ENCODE peak calls at places on chromosomes 1 and 21, in five cellular contexts. One of them, this sample, is unnamed.

GRCh38 chr21:35139382-35139715 is 90.2 kb upstream of the RUNX1 start:
- DNase-seq in left ventricle myocardium inferior: no peak
- DNase-seq in hepatocyte: no peak
- DNase-seq in neural progenitor cell: no peak
- DNase-seq in ovary: no peak
- DNase-seq in this sample: no peak

GRCh38 chr1:176051902-176052518 is 155.1 kb downstream of the COP1 start:
- DNase-seq in left ventricle myocardium inferior: no peak
- DNase-seq in hepatocyte: no peak
- DNase-seq in neural progenitor cell: no peak
- DNase-seq in ovary: no peak
- DNase-seq in this sample: no peak

GRCh38 chr21:33441489-33442477 is 38.0 kb downstream of the TMEM50B start:
- DNase-seq in left ventricle myocardium inferior: peak; percentile 47
- DNase-seq in hepatocyte: peak; percentile 16
- DNase-seq in neural progenitor cell: no peak
- DNase-seq in ovary: peak; percentile 13
- DNase-seq in this sample: peak; percentile 70

GRCh38 chr1:41312991-41313645 is 48.1 kb upstream of the FOXO6 start:
- DNase-seq in left ventricle myocardium inferior: no peak
- DNase-seq in hepatocyte: no peak
- DNase-seq in neural progenitor cell: no peak
- DNase-seq in ovary: no peak
- DNase-seq in this sample: no peak

GRCh38 chr1:72094209-72094608 is 188.1 kb downstream of the NEGR1 start:
- DNase-seq in left ventricle myocardium inferior: no peak
- DNase-seq in hepatocyte: no peak
- DNase-seq in neural progenitor cell: no peak
- DNase-seq in ovary: no peak
- DNase-seq in this sample: no peak

GRCh38 chr1:32361674-32362473 is 411 bp downstream of the FAM229A start:
- DNase-seq in left ventricle myocardium inferior: peak; percentile 67
- DNase-seq in hepatocyte: peak; percentile 73
- DNase-seq in neural progenitor cell: peak; percentile 74
- DNase-seq in ovary: peak; percentile 85
- DNase-seq in this sample: peak; percentile 91

GRCh38 chr1:212379366-212379765 is 35.3 kb downstream of the PACC1 start:
- DNase-seq in left ventricle myocardium inferior: no peak
- DNase-seq in hepatocyte: no peak
- DNase-seq in neural progenitor cell: no peak
- DNase-seq in ovary: no peak
- DNase-seq in this sample: no peak

GRCh38 chr1:31063636-31064035 is 1.9 kb downstream of the PUM1 start:
- DNase-seq in left ventricle myocardium inferior: no peak
- DNase-seq in hepatocyte: no peak
- DNase-seq in neural progenitor cell: peak; percentile 27
- DNase-seq in ovary: no peak
- DNase-seq in this sample: no peak

GRCh38 chr1:184030433-184031126 is 6.9 kb downstream of the COLGALT2 start:
- DNase-seq in left ventricle myocardium inferior: no peak
- DNase-seq in hepatocyte: no peak
- DNase-seq in neural progenitor cell: no peak
- DNase-seq in ovary: no peak
- DNase-seq in this sample: no peak

GRCh38 chr21:37516998-37517397 is 150.4 kb downstream of the DYRK1A start:
- DNase-seq in left ventricle myocardium inferior: no peak
- DNase-seq in hepatocyte: no peak
- DNase-seq in neural progenitor cell: no peak
- DNase-seq in ovary: no peak
- DNase-seq in this sample: no peak

GRCh38 chr21:46035809-46036695 is 54.5 kb downstream of the COL6A1 start:
- DNase-seq in left ventricle myocardium inferior: peak; percentile 71
- DNase-seq in hepatocyte: peak; percentile 53
- DNase-seq in neural progenitor cell: no peak
- DNase-seq in ovary: peak; percentile 79
- DNase-seq in this sample: peak; percentile 84

GRCh38 chr1:2497891-2498290 is 21.8 kb downstream of the PLCH2 start:
- DNase-seq in left ventricle myocardium inferior: no peak
- DNase-seq in hepatocyte: no peak
- DNase-seq in neural progenitor cell: no peak
- DNase-seq in ovary: no peak
- DNase-seq in this sample: no peak

GRCh38 chr1:37997256-37998088 is 7.7 kb upstream of the SF3A3 start:
- DNase-seq in left ventricle myocardium inferior: no peak
- DNase-seq in hepatocyte: no peak
- DNase-seq in neural progenitor cell: no peak
- DNase-seq in ovary: no peak
- DNase-seq in this sample: no peak

GRCh38 chr1:37998913-37999433 is 6.3 kb downstream of the FHL3 start:
- DNase-seq in left ventricle myocardium inferior: no peak
- DNase-seq in hepatocyte: no peak
- DNase-seq in neural progenitor cell: no peak
- DNase-seq in ovary: no peak
- DNase-seq in this sample: no peak

GRCh38 chr1:37995773-37996379 is 6.1 kb upstream of the SF3A3 start:
- DNase-seq in left ventricle myocardium inferior: peak; percentile 86
- DNase-seq in hepatocyte: peak; percentile 83
- DNase-seq in neural progenitor cell: peak; percentile 72
- DNase-seq in ovary: peak; percentile 86
- DNase-seq in this sample: peak; percentile 93

GRCh38 chr1:37998089-37998808 is 7.1 kb downstream of the FHL3 start:
- DNase-seq in left ventricle myocardium inferior: no peak
- DNase-seq in hepatocyte: no peak
- DNase-seq in neural progenitor cell: no peak
- DNase-seq in ovary: no peak
- DNase-seq in this sample: no peak

DNA sequence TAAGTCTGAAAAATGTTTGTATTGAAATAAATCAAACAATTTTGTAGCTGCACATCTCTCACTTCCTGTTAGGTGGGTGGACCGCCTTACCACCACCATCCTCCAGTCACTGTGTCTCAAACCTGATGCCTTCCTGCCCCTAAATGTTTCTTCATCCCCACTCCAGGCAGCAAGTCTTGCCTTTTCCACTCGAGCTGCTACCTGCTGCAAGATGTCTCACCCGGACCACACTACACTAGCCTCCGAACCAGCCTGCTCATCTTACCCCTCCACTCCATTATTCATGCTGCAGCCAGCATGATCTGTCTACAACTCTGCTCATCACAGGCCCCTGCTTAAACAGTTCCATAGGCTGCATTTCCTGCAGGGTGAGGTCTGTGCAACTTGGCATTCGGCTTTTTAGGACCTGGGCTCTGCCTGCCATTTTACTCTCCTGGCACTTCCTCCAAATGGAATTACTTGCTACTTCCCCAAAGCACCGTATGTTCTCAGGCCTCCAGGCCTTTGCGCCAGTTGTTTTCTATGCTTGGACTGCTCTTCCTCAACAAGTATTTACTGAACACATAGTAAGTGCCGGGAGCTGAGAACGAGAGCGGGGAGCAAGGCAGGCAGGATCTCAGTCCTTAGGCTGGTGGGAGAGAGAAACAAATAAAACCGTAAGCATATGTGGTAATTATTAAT is 5.2 kb upstream of the SF3A3 start:
- DNase-seq in left ventricle myocardium inferior: no peak
- DNase-seq in hepatocyte: no peak
- DNase-seq in neural progenitor cell: no peak
- DNase-seq in ovary: no peak
- DNase-seq in this sample: no peak
- H3K4me1 ChIP-seq in left ventricle myocardium inferior: peaks cover 56% of the 10 kb centered on the region
- H3K4me1 ChIP-seq in hepatocyte: peaks cover 24% of the 10 kb centered on the region
- H3K4me1 ChIP-seq in neural progenitor cell: peaks cover 6% of the 10 kb centered on the region
- H3K4me1 ChIP-seq in ovary: peaks cover 13% of the 10 kb centered on the region
- H3K4me1 ChIP-seq in this sample: peaks cover 8% of the 10 kb centered on the region

DNA sequence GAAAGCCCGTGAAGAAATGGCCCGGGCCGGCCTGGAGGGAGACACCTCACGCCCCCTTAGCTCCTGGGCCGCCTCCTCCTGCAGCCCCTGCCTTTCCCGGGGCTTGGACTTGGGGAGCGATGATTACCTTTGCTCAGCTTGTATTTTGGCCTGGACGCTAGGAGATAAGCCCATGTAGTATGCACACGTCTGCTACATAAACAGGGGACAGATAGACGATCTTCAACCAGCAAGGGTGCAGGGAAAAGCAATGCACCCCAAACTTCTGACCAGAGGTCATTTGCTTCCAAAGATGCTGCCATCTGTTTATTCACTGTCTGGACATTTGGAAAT is 936 bp downstream of the TP73 start:
- DNase-seq in left ventricle myocardium inferior: no peak
- DNase-seq in hepatocyte: no peak
- DNase-seq in neural progenitor cell: no peak
- DNase-seq in ovary: no peak
- DNase-seq in this sample: no peak
- H3K4me1 ChIP-seq in left ventricle myocardium inferior: peaks cover 56% of the 10 kb centered on the region
- H3K4me1 ChIP-seq in hepatocyte: peaks cover 8% of the 10 kb centered on the region
- H3K4me1 ChIP-seq in neural progenitor cell: peaks cover 11% of the 10 kb centered on the region
- H3K4me1 ChIP-seq in ovary: peaks cover 8% of the 10 kb centered on the region
- H3K4me1 ChIP-seq in this sample: no peaks in the 10 kb centered on the region

GRCh38 chr1:156746716-156747631 is 4.5 kb downstream of the HDGF start:
- DNase-seq in left ventricle myocardium inferior: peak; percentile 93
- DNase-seq in hepatocyte: peak; percentile 97
- DNase-seq in neural progenitor cell: peak; percentile 94
- DNase-seq in ovary: peak; percentile 95
- DNase-seq in this sample: peak; percentile 98
- H3K4me1 ChIP-seq in left ventricle myocardium inferior: peaks cover 76% of the 10 kb centered on the region
- H3K4me1 ChIP-seq in hepatocyte: peaks cover 44% of the 10 kb centered on the region
- H3K4me1 ChIP-seq in neural progenitor cell: peaks cover 43% of the 10 kb centered on the region
- H3K4me1 ChIP-seq in ovary: peaks cover 23% of the 10 kb centered on the region
- H3K4me1 ChIP-seq in this sample: peaks cover 23% of the 10 kb centered on the region

GRCh38 chr1:231322880-231323530 is 14.6 kb downstream of the EXOC8 start:
- DNase-seq in left ventricle myocardium inferior: no peak
- DNase-seq in hepatocyte: no peak
- DNase-seq in neural progenitor cell: no peak
- DNase-seq in ovary: no peak
- DNase-seq in this sample: no peak
- H3K4me1 ChIP-seq in left ventricle myocardium inferior: no peaks in the 10 kb centered on the region
- H3K4me1 ChIP-seq in hepatocyte: no peaks in the 10 kb centered on the region
- H3K4me1 ChIP-seq in neural progenitor cell: no peaks in the 10 kb centered on the region
- H3K4me1 ChIP-seq in ovary: no peaks in the 10 kb centered on the region
- H3K4me1 ChIP-seq in this sample: no peaks in the 10 kb centered on the region

GRCh38 chr1:923991-924618 is 382 bp downstream of the SAMD11 start:
- DNase-seq in left ventricle myocardium inferior: no peak
- DNase-seq in hepatocyte: no peak
- DNase-seq in neural progenitor cell: no peak
- DNase-seq in ovary: no peak
- DNase-seq in this sample: no peak
- H3K4me1 ChIP-seq in left ventricle myocardium inferior: peaks cover 49% of the 10 kb centered on the region
- H3K4me1 ChIP-seq in hepatocyte: peaks cover 30% of the 10 kb centered on the region
- H3K4me1 ChIP-seq in neural progenitor cell: peaks cover 19% of the 10 kb centered on the region
- H3K4me1 ChIP-seq in ovary: peaks cover 15% of the 10 kb centered on the region
- H3K4me1 ChIP-seq in this sample: peaks cover 2% of the 10 kb centered on the region

GRCh38 chr1:48680411-48681035 is 96.2 kb downstream of the BEND5 start:
- DNase-seq in left ventricle myocardium inferior: no peak
- DNase-seq in hepatocyte: no peak
- DNase-seq in neural progenitor cell: peak; percentile 33
- DNase-seq in ovary: no peak
- DNase-seq in this sample: no peak
- H3K4me1 ChIP-seq in left ventricle myocardium inferior: no peaks in the 10 kb centered on the region
- H3K4me1 ChIP-seq in hepatocyte: peaks cover 3% of the 10 kb centered on the region
- H3K4me1 ChIP-seq in neural progenitor cell: peaks cover 23% of the 10 kb centered on the region
- H3K4me1 ChIP-seq in ovary: no peaks in the 10 kb centered on the region
- H3K4me1 ChIP-seq in this sample: no peaks in the 10 kb centered on the region

DNA sequence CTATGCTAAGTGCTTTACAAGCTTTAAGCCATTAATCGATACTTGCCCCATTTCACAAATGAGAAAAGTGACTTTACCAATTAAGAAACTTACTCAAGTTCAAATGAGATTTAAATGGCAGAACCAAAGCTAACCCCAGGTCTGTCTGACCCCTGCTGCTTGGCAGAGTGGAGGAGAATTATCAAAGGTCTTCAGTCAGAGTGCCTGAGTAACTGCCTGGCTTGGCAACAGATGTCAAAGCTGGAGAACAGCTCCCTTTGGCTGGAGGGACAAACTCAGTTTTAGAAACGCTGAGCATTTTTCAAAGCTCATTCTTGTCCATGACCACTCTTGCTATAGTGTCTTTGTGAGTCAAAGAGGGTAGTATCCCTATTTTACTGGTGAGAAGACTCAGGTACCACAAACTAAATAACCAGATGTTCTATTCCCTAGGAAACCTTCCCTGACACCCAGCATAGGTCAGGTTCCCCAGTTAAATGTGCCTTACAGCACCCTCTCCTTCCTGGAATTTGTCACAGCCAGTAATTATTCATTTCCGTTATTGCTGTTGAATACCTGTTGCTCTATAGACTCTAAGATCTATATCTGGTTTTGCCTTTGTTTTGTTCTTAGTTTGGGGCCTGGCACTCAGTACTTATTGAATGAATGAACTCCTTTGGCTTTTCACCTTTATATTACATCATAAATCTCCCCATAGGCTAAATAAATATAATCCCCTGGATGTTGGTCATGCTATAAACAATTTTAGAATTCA is 5.0 kb upstream of the BCAR3 start:
- DNase-seq in left ventricle myocardium inferior: no peak
- DNase-seq in hepatocyte: no peak
- DNase-seq in neural progenitor cell: no peak
- DNase-seq in ovary: no peak
- DNase-seq in this sample: no peak
- H3K4me1 ChIP-seq in left ventricle myocardium inferior: peaks cover 21% of the 10 kb centered on the region
- H3K4me1 ChIP-seq in hepatocyte: peaks cover 3% of the 10 kb centered on the region
- H3K4me1 ChIP-seq in neural progenitor cell: peaks cover 17% of the 10 kb centered on the region
- H3K4me1 ChIP-seq in ovary: peaks cover 2% of the 10 kb centered on the region
- H3K4me1 ChIP-seq in this sample: no peaks in the 10 kb centered on the region

GRCh38 chr1:154862927-154863701 is 7.0 kb downstream of the KCNN3 start:
- DNase-seq in left ventricle myocardium inferior: no peak
- DNase-seq in hepatocyte: no peak
- DNase-seq in neural progenitor cell: peak; percentile 52
- DNase-seq in ovary: no peak
- DNase-seq in this sample: no peak
- H3K4me1 ChIP-seq in left ventricle myocardium inferior: peaks cover 72% of the 10 kb centered on the region
- H3K4me1 ChIP-seq in hepatocyte: peaks cover 5% of the 10 kb centered on the region
- H3K4me1 ChIP-seq in neural progenitor cell: peaks cover 30% of the 10 kb centered on the region
- H3K4me1 ChIP-seq in ovary: no peaks in the 10 kb centered on the region
- H3K4me1 ChIP-seq in this sample: no peaks in the 10 kb centered on the region

GRCh38 chr1:61171346-61171745 is 89.0 kb downstream of the NFIA start:
- DNase-seq in left ventricle myocardium inferior: no peak
- DNase-seq in hepatocyte: no peak
- DNase-seq in neural progenitor cell: no peak
- DNase-seq in ovary: no peak
- DNase-seq in this sample: no peak
- H3K4me1 ChIP-seq in left ventricle myocardium inferior: peaks cover 84% of the 10 kb centered on the region
- H3K4me1 ChIP-seq in hepatocyte: peaks cover 33% of the 10 kb centered on the region
- H3K4me1 ChIP-seq in neural progenitor cell: no peaks in the 10 kb centered on the region
- H3K4me1 ChIP-seq in ovary: peaks cover 12% of the 10 kb centered on the region
- H3K4me1 ChIP-seq in this sample: peaks cover 27% of the 10 kb centered on the region

This sample was measured in right cardiac atrium.